ENCODE peak calls at places on chromosomes 12 and 14, in five cellular contexts. B is HepG2, J is A549, Q is GM23338, D is K562. R is an unnamed sample.

GRCh38 chr12:25434493-25434892 is 118.6 kb downstream of the LMNTD1 start:
- DNase-seq in J (no peak), B (no peak), D (no peak), Q (peak), R (no peak)

GRCh38 chr12:39467432-39467870 is 24.5 kb upstream of the KIF21A start:
- DNase-seq in D (no peak), J (no peak), Q (no peak), B (no peak), R (no peak)

GRCh38 chr14:99389171-99389826 is 91.4 kb downstream of the SETD3 start:
- DNase-seq in Q (peak), B (peak), J (peak), D (peak), R (no peak)

GRCh38 chr12:75728826-75729225 is 217.4 kb upstream of the KRR1 start:
- DNase-seq in J (no peak), Q (no peak), D (no peak), B (no peak), R (no peak)

GRCh38 chr14:70905316-70905715 is 1.9 kb upstream of the PCNX1 start:
- DNase-seq in B (no peak), Q (no peak), J (no peak), D (no peak), R (no peak)

GRCh38 chr12:111406474-111407370 is 999 bp downstream of the SH2B3 start:
- DNase-seq in B (no peak), J (no peak), D (no peak), Q (no peak), R (no peak)

GRCh38 chr12:112381421-112381897 is 772 bp downstream of the HECTD4 start:
- DNase-seq in B (no peak), J (no peak), Q (no peak), D (no peak), R (peak)

GRCh38 chr12:91094036-91094660 is 17.1 kb downstream of the LUM start:
- DNase-seq in D (no peak), B (no peak), J (no peak), Q (no peak), R (no peak)

GRCh38 chr12:54596526-54596946 is 8.1 kb upstream of the PPP1R1A start:
- DNase-seq in J (peak), B (peak), Q (peak), D (peak), R (no peak)

GRCh38 chr12:28096649-28097048 is 93.6 kb upstream of the CCDC91 start:
- DNase-seq in J (no peak), Q (no peak), D (no peak), B (no peak), R (no peak)

GRCh38 chr12:58601529-58601928 is 318.8 kb downstream of the LRIG3 start:
- DNase-seq in B (no peak), Q (no peak), D (no peak), J (no peak), R (no peak)

GRCh38 chr12:120801146-120801545 is 75.5 kb downstream of the ACADS start:
- DNase-seq in Q (no peak), B (no peak), J (no peak), D (no peak), R (no peak)

GRCh38 chr12:26768611-26769603 is 64.1 kb downstream of the ITPR2 start:
- DNase-seq in D (no peak), Q (no peak), B (peak), J (no peak), R (no peak)

GRCh38 chr12:95870897-95871296 is 12.1 kb downstream of the SNRPF start:
- DNase-seq in D (no peak), B (peak), J (no peak), Q (no peak), R (no peak)

GRCh38 chr12:114976361-114976760 is 292.4 kb upstream of the TBX3 start:
- DNase-seq in B (no peak), D (no peak), J (no peak), Q (no peak), R (no peak)

GRCh38 chr12:102781117-102781516 is 135.9 kb downstream of the PAH start:
- DNase-seq in J (no peak), B (no peak), D (no peak), Q (no peak), R (no peak)

GRCh38 chr12:71371132-71371531 is 68.5 kb upstream of the LGR5 start:
- DNase-seq in D (no peak), Q (peak), J (no peak), B (peak), R (no peak)

GRCh38 chr14:89139404-89140247 is 277.4 kb downstream of the FOXN3 start:
- DNase-seq in D (no peak), Q (peak), J (no peak), B (peak), R (no peak)

GRCh38 chr12:69550951-69551350 is 34.3 kb upstream of the CCT2 start:
- DNase-seq in Q (no peak), D (no peak), J (no peak), B (no peak), R (no peak)

GRCh38 chr12:4630262-4630661 is 18.6 kb downstream of the AKAP3 start:
- DNase-seq in D (no peak), Q (peak), B (no peak), J (no peak), R (no peak)

GRCh38 chr14:104356738-104357688 is 218.6 kb downstream of the KIF26A start:
- DNase-seq in D (no peak), J (no peak), Q (no peak), B (no peak), R (no peak)

GRCh38 chr12:3468329-3468728 is 22.7 kb upstream of the PRMT8 start:
- DNase-seq in B (no peak), D (no peak), J (no peak), Q (no peak), R (no peak)

GRCh38 chr12:45130881-45131281 is 80.0 kb upstream of the DBX2 start:
- DNase-seq in J (peak), D (peak), B (peak), Q (peak), R (peak)

GRCh38 chr12:132259364-132259871 is 70.0 kb downstream of the GALNT9 start:
- DNase-seq in Q (no peak), D (peak), J (no peak), B (no peak), R (no peak)

GRCh38 chr14:79825046-79825521 is 386.2 kb downstream of the DIO2 start:
- DNase-seq in B (no peak), Q (no peak), J (no peak), D (no peak), R (no peak)

GRCh38 chr12:47742253-47742825 is 16.3 kb downstream of the RAPGEF3 start:
- DNase-seq in Q (peak), B (peak), J (peak), D (peak), R (peak)

GRCh38 chr12:102436867-102437266 is 43.5 kb downstream of the IGF1 start:
- DNase-seq in B (no peak), D (no peak), J (no peak), Q (no peak), R (no peak)

GRCh38 chr12:58148405-58148804 is 207.0 kb downstream of the ATP23 start:
- DNase-seq in Q (no peak), B (no peak), D (peak), J (peak), R (no peak)

GRCh38 chr14:76546426-76547221 is 170.7 kb downstream of the ESRRB start:
- DNase-seq in Q (peak), D (peak), B (peak), J (peak), R (peak)

GRCh38 chr14:101849125-101849524 is 87.6 kb downstream of the PPP2R5C start:
- DNase-seq in J (no peak), B (no peak), Q (no peak), D (peak), R (no peak)

GRCh38 chr12:98073610-98074009 is 441.8 kb upstream of the TMPO start:
- DNase-seq in D (no peak), J (no peak), B (no peak), Q (no peak), R (no peak)

GRCh38 chr12:62190921-62191746 is 69.1 kb upstream of the USP15 start:
- DNase-seq in D (no peak), Q (peak), B (no peak), J (no peak), R (no peak)

GRCh38 chr12:124273630-124274029 is 21.3 kb upstream of the RFLNA start:
- DNase-seq in Q (peak), J (peak), D (peak), B (peak), R (peak)

GRCh38 chr12:14308516-14308915 is 57.0 kb upstream of the ATF7IP start:
- DNase-seq in J (no peak), Q (no peak), D (no peak), B (no peak), R (no peak)

GRCh38 chr12:123043536-123044001 is 63.1 kb downstream of the ARL6IP4 start:
- DNase-seq in B (peak), Q (peak), J (peak), D (no peak), R (peak)

GRCh38 chr14:51836417-51836816 is 24.0 kb upstream of the GNG2 start:
- DNase-seq in D (no peak), Q (no peak), J (no peak), B (no peak), R (no peak)

GRCh38 chr12:124422142-124422569 is 127.3 kb downstream of the RFLNA start:
- DNase-seq in D (peak), Q (no peak), J (peak), B (no peak), R (no peak)

GRCh38 chr12:52423661-52424503 is 10.3 kb downstream of the KRT75 start:
- DNase-seq in J (no peak), D (no peak), B (no peak), Q (no peak), R (no peak)

GRCh38 chr12:52419656-52420055 is 13.5 kb upstream of the KRT82 start:
- DNase-seq in J (no peak), D (no peak), Q (no peak), B (no peak), R (no peak)

GRCh38 chr12:52425466-52425865 is 8.7 kb downstream of the KRT75 start:
- DNase-seq in D (no peak), J (no peak), Q (no peak), B (no peak), R (no peak)

GRCh38 chr12:52426034-52426433 is 8.1 kb downstream of the KRT75 start:
- DNase-seq in Q (no peak), D (no peak), B (no peak), J (no peak), R (no peak)

DNA sequence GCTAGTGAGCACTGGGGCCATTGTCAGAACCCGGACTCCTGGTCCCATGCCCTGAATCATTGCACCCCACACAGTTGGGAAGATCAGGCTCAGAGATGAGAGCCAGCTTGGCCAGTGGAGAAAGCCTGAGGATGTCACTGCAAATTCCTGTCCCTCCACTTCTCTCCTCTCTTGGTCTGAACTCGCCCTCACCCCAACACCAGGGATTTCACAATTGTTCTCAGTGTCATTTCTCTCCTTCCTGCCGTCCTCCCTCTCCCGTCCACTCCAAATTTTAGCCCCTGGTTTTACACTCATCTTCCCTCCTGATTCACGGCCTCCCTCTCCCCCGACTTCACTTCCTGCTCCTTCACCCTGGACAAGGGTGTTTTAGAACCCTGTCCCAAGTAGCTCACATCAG is 11.1 kb downstream of the KRT75 start:
- DNase-seq in B (no peak), Q (no peak), J (no peak), D (no peak), R (no peak)
- H3K27ac ChIP-seq in B (no peak), Q (no peak), J (no peak), D (no peak), R (no peak)

GRCh38 chr12:116603516-116603915 is 44.3 kb downstream of the MAP1LC3B2 start:
- DNase-seq in B (no peak), J (no peak), D (no peak), Q (peak), R (no peak)

GRCh38 chr12:116607039-116607438 is 47.9 kb downstream of the MAP1LC3B2 start:
- DNase-seq in J (no peak), Q (no peak), D (no peak), B (no peak), R (no peak)

GRCh38 chr12:116606397-116606796 is 47.2 kb downstream of the MAP1LC3B2 start:
- DNase-seq in J (no peak), Q (no peak), D (no peak), B (no peak), R (no peak)

GRCh38 chr12:116604151-116604550 is 45.0 kb downstream of the MAP1LC3B2 start:
- DNase-seq in Q (no peak), B (no peak), J (no peak), D (no peak), R (no peak)

GRCh38 chr12:116604883-116605641 is 45.9 kb downstream of the MAP1LC3B2 start:
- DNase-seq in B (no peak), Q (no peak), D (no peak), J (no peak), R (no peak)
- TF ChIP-seq REST in B (no peak), Q (no peak), D (no peak), J (no peak), R (no peak)

GRCh38 chr14:65170768-65171251 is 68.5 kb upstream of the MAX start:
- DNase-seq in J (peak), Q (peak), D (no peak), B (no peak), R (no peak)

GRCh38 chr14:65170318-65170717 is 68.0 kb upstream of the MAX start:
- DNase-seq in B (no peak), J (no peak), D (no peak), Q (no peak), R (no peak)

GRCh38 chr14:65168840-65169239 is 66.5 kb upstream of the MAX start:
- DNase-seq in Q (peak), B (no peak), J (no peak), D (no peak), R (no peak)

GRCh38 chr14:65167072-65167645 is 64.8 kb upstream of the MAX start:
- DNase-seq in B (no peak), Q (peak), D (no peak), J (no peak), R (no peak)

GRCh38 chr14:65169351-65169750 is 67.0 kb upstream of the MAX start:
- DNase-seq in J (no peak), Q (no peak), D (no peak), B (no peak), R (no peak)
- H3K27ac ChIP-seq in J (peak), Q (no peak), D (no peak), B (no peak), R (no peak)

DNA sequence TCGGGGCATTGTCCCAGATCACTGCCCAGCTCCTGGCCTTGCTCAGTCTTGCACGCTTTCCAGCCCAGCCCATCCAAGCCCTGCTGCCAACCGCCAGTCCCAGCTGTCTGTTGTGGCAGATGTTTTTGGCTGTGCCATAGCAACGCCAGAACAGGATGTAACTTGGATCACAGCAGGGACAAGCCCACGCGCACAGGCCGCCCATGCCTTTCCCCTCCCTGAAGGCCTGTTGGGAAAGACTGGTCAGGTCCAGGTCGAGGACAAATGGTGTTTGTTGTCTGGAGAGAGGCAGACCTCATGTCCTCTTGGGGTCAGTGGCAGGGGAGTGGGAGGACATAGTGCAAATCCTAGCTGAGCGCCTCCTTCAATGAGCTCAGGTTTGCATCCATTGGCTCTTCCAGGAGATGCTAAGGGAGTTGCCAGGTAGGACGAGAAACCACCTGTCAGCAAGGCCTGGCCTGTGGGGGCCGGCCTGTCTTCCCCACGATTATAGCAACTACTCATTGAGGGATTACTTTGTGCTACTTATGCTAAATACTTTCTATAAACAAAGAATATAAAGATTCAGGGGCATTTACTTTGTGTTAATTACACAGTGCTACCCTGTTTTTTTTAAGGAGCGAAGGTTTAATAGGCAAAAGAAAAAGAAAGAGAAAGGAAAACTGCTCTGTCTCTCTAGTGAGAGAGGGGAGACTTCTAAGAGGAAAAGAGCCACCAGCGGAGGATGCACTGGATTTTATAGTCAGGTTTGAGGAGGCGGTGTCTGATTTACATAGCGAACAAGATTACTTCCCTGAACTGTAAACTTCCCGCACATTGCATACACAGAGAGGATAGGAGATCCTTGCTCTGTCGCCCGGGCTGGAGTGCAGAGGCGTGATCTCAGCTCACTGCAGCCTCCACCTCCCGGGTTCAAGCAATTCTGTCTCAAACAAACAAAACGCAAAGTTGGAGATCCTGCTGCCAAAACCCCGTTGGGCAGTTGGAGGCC is 42.8 kb upstream of the CORO1C start:
- DNase-seq in Q (peak), J (peak), B (peak), D (no peak), R (peak)
- TF ChIP-seq REST in Q (no peak), J (no peak), B (no peak), D (no peak), R (no peak)

GRCh38 chr12:10363922-10364838 is 25.7 kb downstream of the KLRK1 start:
- DNase-seq in J (peak), B (peak), D (peak), Q (no peak), R (no peak)

GRCh38 chr12:10362325-10362724 is 27.5 kb downstream of the KLRK1 start:
- DNase-seq in J (no peak), D (no peak), B (no peak), Q (no peak), R (no peak)

GRCh38 chr12:10364839-10365681 is 24.8 kb downstream of the KLRK1 start:
- DNase-seq in D (no peak), B (peak), Q (peak), J (peak), R (no peak)

GRCh38 chr12:10362828-10363664 is 26.8 kb downstream of the KLRK1 start:
- DNase-seq in J (no peak), D (no peak), B (no peak), Q (peak), R (no peak)

DNA sequence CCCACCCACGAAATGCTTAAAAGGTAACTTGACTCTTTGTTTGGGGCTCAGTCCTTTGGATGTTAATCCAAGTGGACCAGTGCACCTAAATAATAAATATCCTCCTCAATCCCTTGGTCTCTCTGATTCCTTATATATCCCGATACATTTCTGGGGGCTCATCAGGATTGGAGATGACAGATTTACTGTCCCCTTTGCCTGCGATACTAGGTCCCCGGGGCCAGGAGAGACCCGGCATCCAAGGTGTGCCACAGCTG is 26.2 kb downstream of the KLRK1 start:
- DNase-seq in J (no peak), B (no peak), Q (no peak), D (no peak), R (no peak)
- H3K27ac ChIP-seq in J (peak), B (no peak), Q (no peak), D (peak), R (no peak)

DNA sequence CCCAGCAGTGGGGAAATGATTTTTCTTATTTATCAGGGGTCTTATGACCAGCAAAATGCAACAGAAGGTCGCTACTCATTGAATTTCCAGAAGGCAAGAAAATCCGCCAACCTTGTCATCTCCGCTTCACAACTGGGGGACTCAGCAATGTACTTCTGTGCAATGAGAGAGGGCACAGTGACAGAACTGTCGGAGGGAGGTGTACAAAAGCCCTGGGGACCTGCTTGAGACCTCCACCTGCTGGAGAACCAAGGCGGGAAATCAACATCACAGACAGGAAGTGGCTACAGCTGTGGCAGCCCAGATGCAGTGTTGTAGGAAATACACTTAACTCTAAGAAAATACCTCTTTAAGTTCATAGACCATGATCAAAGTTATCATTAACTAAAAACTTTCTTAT is 250.9 kb upstream of the OR4E1 start:
- DNase-seq in Q (peak), B (no peak), D (no peak), J (no peak), R (no peak)
- TF ChIP-seq REST in Q (no peak), B (no peak), D (no peak), J (no peak), R (no peak)

DNA sequence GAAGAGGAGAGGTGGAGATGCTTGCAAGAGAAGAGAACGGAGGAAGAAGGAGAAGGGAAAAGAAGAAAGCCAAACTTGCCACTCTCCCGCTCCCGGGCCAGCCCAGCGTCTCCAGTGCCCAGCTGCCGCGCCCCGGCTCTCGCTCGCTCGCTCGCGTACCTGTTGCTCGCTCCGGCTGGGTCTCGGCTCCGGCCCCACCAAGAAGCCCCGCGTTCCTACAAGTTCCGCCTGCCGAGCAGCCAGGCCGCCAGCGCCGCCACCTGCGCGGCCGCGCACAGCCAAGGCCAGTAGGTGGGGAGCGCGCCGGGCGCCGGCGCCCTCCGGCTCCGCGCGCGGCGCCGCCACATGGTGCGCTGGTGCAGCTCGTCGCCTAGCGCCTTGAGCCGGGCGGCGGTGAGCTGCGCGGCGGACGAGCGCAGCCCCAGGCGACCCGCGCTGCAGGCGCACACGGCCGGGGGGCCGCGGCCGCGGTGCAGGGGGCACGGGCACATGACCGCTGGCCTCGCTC is 370 bp downstream of the HRK start:
- DNase-seq in Q (peak), J (peak), D (peak), B (peak), R (peak)
- H3K27ac ChIP-seq in Q (no peak), J (peak), D (no peak), B (no peak), R (no peak)

R was measured in HL-60.